ENCODE peak calls at places on chromosomes 5 and 9, in five cellular contexts. One of them, this sample, is unnamed.

GRCh38 chr5:111512026-111512405 is 319 bp downstream of the STARD4 start:
- DNase-seq in fibroblast of mammary gland: peak; percentile 33
- DNase-seq in osteoblast: peak; percentile 68
- DNase-seq in neuronal stem cell: no peak
- DNase-seq in GM04503: no peak
- DNase-seq in this sample: no peak

GRCh38 chr5:135501965-135502364 is 33.8 kb downstream of the NEUROG1 start:
- DNase-seq in fibroblast of mammary gland: no peak
- DNase-seq in osteoblast: peak; percentile 29
- DNase-seq in neuronal stem cell: no peak
- DNase-seq in GM04503: no peak
- DNase-seq in this sample: no peak

GRCh38 chr9:123090198-123090896 is 56.9 kb downstream of the GPR21 start:
- DNase-seq in fibroblast of mammary gland: no peak
- DNase-seq in osteoblast: no peak
- DNase-seq in neuronal stem cell: no peak
- DNase-seq in GM04503: peak; percentile 45
- DNase-seq in this sample: no peak

GRCh38 chr5:56011835-56012234 is 17.1 kb upstream of the IL6ST start:
- DNase-seq in fibroblast of mammary gland: peak; percentile 97
- DNase-seq in osteoblast: peak; percentile 92
- DNase-seq in neuronal stem cell: no peak
- DNase-seq in GM04503: peak; percentile 72
- DNase-seq in this sample: peak; percentile 83

GRCh38 chr9:6525326-6526040 is 112.5 kb downstream of the UHRF2 start:
- DNase-seq in fibroblast of mammary gland: no peak
- DNase-seq in osteoblast: peak; percentile 27
- DNase-seq in neuronal stem cell: no peak
- DNase-seq in GM04503: no peak
- DNase-seq in this sample: no peak

GRCh38 chr9:98314381-98315066 is 59.1 kb upstream of the TBC1D2 start:
- DNase-seq in fibroblast of mammary gland: peak; percentile 82
- DNase-seq in osteoblast: peak; percentile 73
- DNase-seq in neuronal stem cell: no peak
- DNase-seq in GM04503: peak; percentile 32
- DNase-seq in this sample: peak; percentile 24

GRCh38 chr5:179313849-179314521 is 31.3 kb downstream of the ADAMTS2 start:
- DNase-seq in fibroblast of mammary gland: peak; percentile 96
- DNase-seq in osteoblast: peak; percentile 95
- DNase-seq in neuronal stem cell: no peak
- DNase-seq in GM04503: peak; percentile 86
- DNase-seq in this sample: peak; percentile 89

GRCh38 chr5:44881266-44881665 is 72.5 kb downstream of the MRPS30 start:
- DNase-seq in fibroblast of mammary gland: no peak
- DNase-seq in osteoblast: no peak
- DNase-seq in neuronal stem cell: no peak
- DNase-seq in GM04503: no peak
- DNase-seq in this sample: no peak

GRCh38 chr9:80995759-80996158 is 693.6 kb downstream of the TLE1 start:
- DNase-seq in fibroblast of mammary gland: peak; percentile 47
- DNase-seq in osteoblast: no peak
- DNase-seq in neuronal stem cell: no peak
- DNase-seq in GM04503: no peak
- DNase-seq in this sample: peak; percentile 45

GRCh38 chr9:103514767-103515166 is 519.6 kb downstream of the CYLC2 start:
- DNase-seq in fibroblast of mammary gland: no peak
- DNase-seq in osteoblast: no peak
- DNase-seq in neuronal stem cell: no peak
- DNase-seq in GM04503: no peak
- DNase-seq in this sample: no peak

GRCh38 chr9:126067031-126067734 is 259.4 kb upstream of the MVB12B start:
- DNase-seq in fibroblast of mammary gland: no peak
- DNase-seq in osteoblast: peak; percentile 50
- DNase-seq in neuronal stem cell: no peak
- DNase-seq in GM04503: no peak
- DNase-seq in this sample: no peak

GRCh38 chr5:147858520-147858919 is 20.0 kb upstream of the SCGB3A2 start:
- DNase-seq in fibroblast of mammary gland: no peak
- DNase-seq in osteoblast: no peak
- DNase-seq in neuronal stem cell: no peak
- DNase-seq in GM04503: no peak
- DNase-seq in this sample: no peak

GRCh38 chr9:110842169-110842568 is 173.6 kb downstream of the MUSK start:
- DNase-seq in fibroblast of mammary gland: no peak
- DNase-seq in osteoblast: no peak
- DNase-seq in neuronal stem cell: no peak
- DNase-seq in GM04503: no peak
- DNase-seq in this sample: no peak

GRCh38 chr5:132095077-132095744 is 21.6 kb downstream of the CSF2 start:
- DNase-seq in fibroblast of mammary gland: no peak
- DNase-seq in osteoblast: peak; percentile 14
- DNase-seq in neuronal stem cell: no peak
- DNase-seq in GM04503: no peak
- DNase-seq in this sample: no peak

GRCh38 chr5:2886531-2886930 is 135.1 kb upstream of the IRX2 start:
- DNase-seq in fibroblast of mammary gland: no peak
- DNase-seq in osteoblast: no peak
- DNase-seq in neuronal stem cell: no peak
- DNase-seq in GM04503: no peak
- DNase-seq in this sample: no peak

GRCh38 chr5:73365301-73365853 is 83.2 kb downstream of the FOXD1 start:
- DNase-seq in fibroblast of mammary gland: peak; percentile 77
- DNase-seq in osteoblast: peak; percentile 81
- DNase-seq in neuronal stem cell: no peak
- DNase-seq in GM04503: peak; percentile 91
- DNase-seq in this sample: peak; percentile 85

GRCh38 chr5:176541338-176542134 is 4.3 kb upstream of the RNF44 start:
- DNase-seq in fibroblast of mammary gland: no peak
- DNase-seq in osteoblast: peak; percentile 73
- DNase-seq in neuronal stem cell: no peak
- DNase-seq in GM04503: no peak
- DNase-seq in this sample: no peak

GRCh38 chr5:142106061-142106460 is 2.5 kb upstream of the NDFIP1 start:
- DNase-seq in fibroblast of mammary gland: peak; percentile 83
- DNase-seq in osteoblast: peak; percentile 86
- DNase-seq in neuronal stem cell: no peak
- DNase-seq in GM04503: peak; percentile 72
- DNase-seq in this sample: peak; percentile 66

GRCh38 chr9:27425827-27426716 is 98.0 kb upstream of the IFNK start:
- DNase-seq in fibroblast of mammary gland: no peak
- DNase-seq in osteoblast: no peak
- DNase-seq in neuronal stem cell: no peak
- DNase-seq in GM04503: no peak
- DNase-seq in this sample: no peak

GRCh38 chr9:70589571-70590263 is 175.3 kb upstream of the KLF9 start:
- DNase-seq in fibroblast of mammary gland: peak; percentile 96
- DNase-seq in osteoblast: peak; percentile 79
- DNase-seq in neuronal stem cell: no peak
- DNase-seq in GM04503: peak; percentile 83
- DNase-seq in this sample: peak; percentile 82

GRCh38 chr5:36683821-36684434 is 77.5 kb downstream of the SLC1A3 start:
- DNase-seq in fibroblast of mammary gland: peak; percentile 87
- DNase-seq in osteoblast: no peak
- DNase-seq in neuronal stem cell: no peak
- DNase-seq in GM04503: peak; percentile 79
- DNase-seq in this sample: peak; percentile 82

This sample was measured in AG09309.